ENCODE peak calls at places on chromosomes 6 and 20, in five cellular contexts. C is fibroblast of the aortic adventitia, Y is Panc1, M is nephron progenitor cell, U is Calu3. K is an unnamed sample.

GRCh38 chr20:3164763-3165410 is 5.2 kb upstream of the FASTKD5 start:
- DNase-seq in C (no peak), Y (no peak), M (no peak), U (no peak), K (no peak)

GRCh38 chr6:21022343-21023107 is 488.3 kb downstream of the CDKAL1 start:
- DNase-seq in C (peak), Y (peak), M (peak), U (peak), K (no peak)

GRCh38 chr6:105099371-105099770 is 80.4 kb downstream of the POPDC3 start:
- DNase-seq in C (no peak), Y (no peak), M (no peak), U (no peak), K (no peak)

GRCh38 chr6:8513174-8513573 is 77.8 kb upstream of the SLC35B3 start:
- DNase-seq in C (no peak), Y (no peak), M (no peak), U (no peak), K (no peak)

GRCh38 chr6:168035661-168036616 is 38.5 kb downstream of the KIF25 start:
- DNase-seq in C (peak), Y (no peak), M (no peak), U (peak), K (no peak)

GRCh38 chr6:8181162-8181909 is 79.0 kb upstream of the EEF1E1 start:
- DNase-seq in C (no peak), Y (no peak), M (no peak), U (no peak), K (no peak)

GRCh38 chr6:144659202-144659731 is 374.1 kb downstream of the UTRN start:
- DNase-seq in C (peak), Y (no peak), M (peak), U (peak), K (peak)

GRCh38 chr6:139449611-139450000 is 75.2 kb upstream of the CITED2 start:
- DNase-seq in C (peak), Y (no peak), M (no peak), U (no peak), K (no peak)

GRCh38 chr6:169250660-169251059 is 3.0 kb downstream of the THBS2 start:
- DNase-seq in C (peak), Y (no peak), M (no peak), U (peak), K (no peak)

GRCh38 chr6:133202610-133203343 is 38.4 kb upstream of the EYA4 start:
- DNase-seq in C (no peak), Y (no peak), M (no peak), U (no peak), K (no peak)

GRCh38 chr20:39349240-39349639 is 387.1 kb downstream of the DHX35 start:
- DNase-seq in C (no peak), Y (no peak), M (no peak), U (no peak), K (no peak)

GRCh38 chr6:7143161-7143974 is 35.6 kb downstream of the RREB1 start:
- DNase-seq in C (no peak), Y (no peak), M (no peak), U (no peak), K (no peak)
- TF ChIP-seq CTCF in C (peak), Y (peak), M (peak), U (no peak), K (no peak)

GRCh38 chr20:4434681-4435080 is 287.0 kb upstream of the PRND start:
- DNase-seq in C (no peak), Y (no peak), M (no peak), U (no peak), K (no peak)

GRCh38 chr20:4439461-4439860 is 282.2 kb upstream of the PRND start:
- DNase-seq in C (no peak), Y (no peak), M (no peak), U (no peak), K (no peak)

GRCh38 chr20:4435210-4435609 is 286.5 kb upstream of the PRND start:
- DNase-seq in C (peak), Y (no peak), M (no peak), U (no peak), K (no peak)

GRCh38 chr20:4435671-4436070 is 286.0 kb upstream of the PRND start:
- DNase-seq in C (no peak), Y (no peak), M (no peak), U (no peak), K (no peak)

GRCh38 chr20:4437131-4437530 is 284.6 kb upstream of the PRND start:
- DNase-seq in C (no peak), Y (no peak), M (no peak), U (no peak), K (no peak)
- TF ChIP-seq CTCF in C (no peak), Y (no peak), M (no peak), U (no peak), K (no peak)

DNA sequence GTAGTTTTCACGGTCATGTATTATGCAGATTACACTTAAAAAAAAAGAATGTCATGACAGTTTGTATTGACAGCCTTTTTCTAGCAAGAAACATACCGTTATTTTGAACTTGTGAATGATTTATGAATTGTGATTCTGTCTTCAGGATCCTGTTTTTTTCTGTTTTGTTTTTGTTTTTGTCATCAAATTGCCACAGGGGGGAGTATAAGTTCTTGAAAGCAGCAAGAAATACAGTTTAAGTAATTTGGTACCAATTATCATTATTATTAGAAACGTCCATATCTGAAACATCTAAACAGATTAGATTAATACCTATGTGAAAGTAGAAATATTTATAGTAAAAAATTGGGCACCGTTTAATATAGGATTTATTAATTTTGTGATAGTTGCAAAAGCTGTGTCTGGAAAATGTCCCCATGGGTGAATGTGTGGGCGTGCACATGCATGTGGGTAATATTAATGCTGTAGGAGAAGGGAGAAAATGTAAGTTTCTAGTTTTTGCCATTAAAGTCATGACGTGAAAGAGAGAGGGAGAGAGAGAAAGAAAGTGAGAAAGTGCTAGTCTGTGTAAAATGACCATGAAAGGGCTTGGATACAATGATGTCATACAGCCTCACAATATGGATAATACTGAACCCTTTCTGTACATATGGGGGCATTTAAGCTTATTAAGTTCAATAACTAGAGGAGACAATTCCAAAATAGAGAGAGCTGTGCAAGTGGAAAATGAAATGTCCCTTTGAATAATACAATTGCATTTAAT is 9.4 kb upstream of the CCN2 start:
- DNase-seq in C (peak), Y (no peak), M (no peak), U (no peak), K (no peak)
- TF ChIP-seq CTCF in C (peak), Y (peak), M (no peak), U (no peak), K (no peak)

GRCh38 chr6:14716499-14717146 is 529.2 kb upstream of the JARID2 start:
- DNase-seq in C (no peak), Y (no peak), M (no peak), U (no peak), K (no peak)
- TF ChIP-seq CTCF in C (no peak), Y (no peak), M (no peak), U (no peak), K (no peak)

DNA sequence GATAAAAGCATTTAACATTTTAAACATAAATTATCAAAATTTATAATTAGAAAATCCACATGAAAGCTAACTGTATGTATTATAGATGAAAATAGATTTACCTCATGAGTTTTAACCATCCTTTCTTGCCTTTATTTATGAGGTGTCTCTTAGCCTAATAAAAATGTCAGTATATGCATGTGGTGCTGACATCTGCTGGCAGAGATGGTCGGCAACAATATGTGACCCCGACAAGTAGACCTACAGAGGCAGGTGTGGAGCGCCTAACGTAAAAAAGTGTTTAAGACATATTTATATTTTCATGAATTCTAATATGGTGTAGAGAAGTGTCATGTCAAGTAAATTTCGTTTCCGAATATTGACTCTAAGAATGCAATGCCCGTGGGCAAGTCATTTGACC is 149.0 kb upstream of the FUT9 start:
- DNase-seq in C (no peak), Y (no peak), M (no peak), U (peak), K (peak)
- TF ChIP-seq CTCF in C (no peak), Y (peak), M (peak), U (no peak), K (no peak)

DNA sequence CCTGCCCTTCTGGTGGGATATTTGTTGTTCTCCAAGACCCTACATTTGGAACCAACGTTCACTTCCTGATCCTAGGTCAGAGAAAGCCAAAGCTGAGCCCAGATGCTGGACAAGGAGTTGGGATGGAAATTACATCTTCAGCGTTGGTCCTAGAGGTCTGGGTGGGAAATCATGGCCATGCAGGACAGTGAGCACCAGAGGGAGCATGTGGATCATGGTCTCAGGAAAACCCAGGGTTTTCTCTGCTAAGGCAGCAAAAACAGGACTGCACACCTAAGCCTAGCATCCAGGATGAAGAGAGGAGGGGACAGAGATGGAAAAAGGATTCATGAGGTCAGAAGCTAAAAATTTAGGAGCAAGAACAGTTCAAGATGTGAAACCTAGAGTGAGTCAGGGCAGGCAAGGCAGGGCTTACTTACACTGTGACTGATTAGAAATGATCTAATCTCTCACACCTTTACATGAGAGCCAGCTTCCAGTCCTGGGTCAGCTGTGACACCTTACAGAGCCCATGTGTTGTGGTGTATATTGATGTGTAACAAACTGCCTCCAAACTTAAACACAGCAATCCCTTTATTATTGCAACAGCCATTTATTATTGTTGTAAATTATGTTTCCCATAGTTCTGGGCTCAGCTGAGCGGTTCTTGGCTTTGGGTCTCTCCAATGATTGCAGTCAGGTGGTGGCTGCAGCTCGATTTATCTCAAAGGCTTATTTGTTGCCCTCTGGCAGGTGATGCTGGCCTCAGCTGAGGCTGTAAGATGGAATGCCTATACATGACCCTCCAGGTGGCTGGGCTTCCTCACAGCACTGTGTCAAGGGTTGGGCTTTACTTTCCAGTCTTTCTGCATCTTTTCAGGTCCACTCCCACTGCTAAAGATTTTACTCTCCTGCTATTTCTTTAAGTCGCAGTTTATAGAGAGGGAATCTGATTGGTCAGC is 6.5 kb downstream of the C20orf202 start:
- DNase-seq in C (peak), Y (no peak), M (no peak), U (no peak), K (peak)
- TF ChIP-seq CTCF in C (peak), Y (peak), M (peak), U (peak), K (no peak)

GRCh38 chr20:43983904-43984361 is 69.3 kb downstream of the TOX2 start:
- DNase-seq in C (peak), Y (no peak), M (no peak), U (no peak), K (peak)

GRCh38 chr20:43982016-43982415 is 67.4 kb downstream of the TOX2 start:
- DNase-seq in C (no peak), Y (no peak), M (no peak), U (no peak), K (no peak)

GRCh38 chr20:43984587-43984986 is 69.9 kb downstream of the TOX2 start:
- DNase-seq in C (no peak), Y (no peak), M (no peak), U (no peak), K (no peak)

GRCh38 chr20:43982886-43983285 is 68.2 kb downstream of the TOX2 start:
- DNase-seq in C (no peak), Y (no peak), M (no peak), U (no peak), K (no peak)

GRCh38 chr20:43983359-43983758 is 68.7 kb downstream of the TOX2 start:
- DNase-seq in C (no peak), Y (no peak), M (peak), U (peak), K (peak)
- TF ChIP-seq CTCF in C (peak), Y (peak), M (no peak), U (peak), K (peak)

GRCh38 chr6:74347161-74347560 is 651.2 kb downstream of the CD109 start:
- DNase-seq in C (no peak), Y (no peak), M (no peak), U (no peak), K (no peak)

GRCh38 chr6:74343804-74344203 is 647.8 kb downstream of the CD109 start:
- DNase-seq in C (peak), Y (no peak), M (no peak), U (no peak), K (no peak)
- TF ChIP-seq CTCF in C (peak), Y (peak), M (no peak), U (peak), K (no peak)

DNA sequence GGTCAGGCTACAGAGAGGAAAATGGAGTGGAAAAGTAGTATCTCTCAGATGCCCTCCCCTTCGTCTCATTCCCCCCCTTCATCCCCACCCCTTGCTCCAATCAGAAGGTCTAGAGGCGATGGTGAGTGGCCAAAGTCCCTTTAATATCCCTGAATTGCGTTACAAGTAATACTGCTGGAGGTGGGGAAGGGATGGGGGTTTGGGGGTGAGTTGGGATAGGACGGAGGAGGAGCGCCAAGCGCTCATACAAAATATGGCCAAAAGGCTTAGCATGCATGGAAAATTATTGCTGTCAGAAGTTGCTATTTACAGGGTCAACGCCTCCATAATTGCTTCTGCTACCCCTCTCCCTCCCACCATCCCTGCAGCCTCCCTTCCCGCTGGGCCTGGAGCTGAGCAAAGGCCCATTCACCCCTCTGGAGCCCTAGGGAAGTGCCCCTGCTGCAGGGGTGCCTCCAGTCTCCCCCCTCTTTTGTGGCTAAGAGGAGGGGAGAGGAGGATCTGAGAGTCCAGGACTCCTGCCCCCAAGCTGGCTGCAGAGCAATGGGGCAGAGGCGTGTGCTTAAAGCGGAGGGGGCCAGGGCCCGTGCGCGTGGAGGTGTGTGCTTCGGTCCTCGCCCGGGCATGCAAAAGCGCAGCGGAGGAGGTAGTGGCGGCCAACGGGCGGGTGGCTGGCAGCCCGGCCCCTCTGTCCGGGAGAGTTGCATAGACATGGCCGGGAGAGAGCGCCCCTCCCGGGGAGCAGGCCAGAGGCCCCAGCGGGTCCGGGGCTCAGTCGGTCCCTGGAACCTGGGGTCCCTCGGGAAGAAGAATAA is 8.7 kb upstream of the SRXN1 start:
- DNase-seq in C (no peak), Y (no peak), M (peak), U (no peak), K (no peak)
- TF ChIP-seq CTCF in C (peak), Y (no peak), M (no peak), U (no peak), K (no peak)

GRCh38 chr6:35247642-35248231 is 11.8 kb upstream of the ZNF76 start:
- DNase-seq in C (no peak), Y (no peak), M (no peak), U (no peak), K (no peak)
- TF ChIP-seq CTCF in C (no peak), Y (no peak), M (no peak), U (no peak), K (no peak)